ENCODE peak calls at places on chromosomes 11 and 22, in five cellular contexts. Y, M, Z, H and O are unnamed samples.

GRCh38 chr22:41526802-41527799 is 17.2 kb downstream of the POLR3H start:
- DNase-seq in Y (no peak), M (no peak), Z (peak; percentile 64), H (no peak), O (peak; percentile 47)

GRCh38 chr11:48001438-48002021 is 21.2 kb downstream of the PTPRJ start:
- DNase-seq in Y (peak; percentile 71), M (peak; percentile 83), Z (no peak), H (no peak), O (no peak)

GRCh38 chr11:64094463-64095223 is 58.9 kb downstream of the FLRT1 start:
- DNase-seq in Y (peak; percentile 74), M (peak; percentile 77), Z (peak; percentile 87), H (no peak), O (no peak)

GRCh38 chr22:42887523-42888507 is 30.7 kb upstream of the ARFGAP3 start:
- DNase-seq in Y (peak; percentile 77), M (no peak), Z (no peak), H (peak; percentile 91), O (no peak)

GRCh38 chr11:83971063-83971462 is 684.9 kb upstream of the CCDC90B start:
- DNase-seq in Y (no peak), M (peak; percentile 57), Z (peak; percentile 31), H (no peak), O (no peak)

GRCh38 chr22:46573781-46574437 is 36.5 kb upstream of the CELSR1 start:
- DNase-seq in Y (no peak), M (no peak), Z (peak; percentile 11), H (no peak), O (no peak)

GRCh38 chr22:40302149-40302548 is 44.2 kb upstream of the ADSL start:
- DNase-seq in Y (no peak), M (no peak), Z (no peak), H (no peak), O (no peak)

GRCh38 chr11:78061921-78062311 is 1.7 kb upstream of the THRSP start:
- DNase-seq in Y (no peak), M (no peak), Z (peak; percentile 28), H (no peak), O (peak; percentile 29)

GRCh38 chr22:49163960-49164690 is 663.5 kb downstream of the BRD1 start:
- DNase-seq in Y (no peak), M (no peak), Z (no peak), H (no peak), O (no peak)

GRCh38 chr11:69088676-69089146 is 40.0 kb downstream of the TPCN2 start:
- DNase-seq in Y (no peak), M (peak; percentile 49), Z (peak; percentile 71), H (peak; percentile 65), O (peak; percentile 83)

GRCh38 chr11:64322925-64323260 is 5.0 kb downstream of the PRDX5 start:
- DNase-seq in Y (no peak), M (no peak), Z (peak; percentile 8), H (no peak), O (no peak)

GRCh38 chr22:23383491-23384450 is 196.3 kb downstream of the IGLL1 start:
- DNase-seq in Y (no peak), M (no peak), Z (no peak), H (no peak), O (peak; percentile 79)

GRCh38 chr11:75852406-75853017 is 37.5 kb downstream of the UVRAG start:
- DNase-seq in Y (no peak), M (no peak), Z (no peak), H (no peak), O (no peak)

GRCh38 chr22:30816413-30816812 is 121.7 kb downstream of the OSBP2 start:
- DNase-seq in Y (no peak), M (no peak), Z (no peak), H (no peak), O (no peak)

GRCh38 chr22:17501679-17502285 is 61.5 kb upstream of the SLC25A18 start:
- DNase-seq in Y (no peak), M (peak; percentile 46), Z (peak; percentile 21), H (peak; percentile 4), O (peak; percentile 37)

GRCh38 chr11:26929806-26930517 is 64.0 kb upstream of the FIBIN start:
- DNase-seq in Y (no peak), M (no peak), Z (no peak), H (no peak), O (no peak)

GRCh38 chr11:132862137-132862536 is 670.2 kb downstream of the OPCML start:
- DNase-seq in Y (no peak), M (no peak), Z (no peak), H (no peak), O (no peak)

GRCh38 chr11:73637012-73637411 is 9.4 kb upstream of the PLEKHB1 start:
- DNase-seq in Y (no peak), M (no peak), Z (no peak), H (no peak), O (no peak)

GRCh38 chr11:97938789-97939188 is 1082.0 kb upstream of the CNTN5 start:
- DNase-seq in Y (no peak), M (no peak), Z (no peak), H (no peak), O (no peak)

GRCh38 chr11:68542617-68543016 is 82.1 kb downstream of the PPP6R3 start:
- DNase-seq in Y (peak; percentile 70), M (peak; percentile 94), Z (peak; percentile 63), H (no peak), O (no peak)

GRCh38 chr11:117096140-117096972 is 1.9 kb downstream of the SIK3 start:
- DNase-seq in Y (no peak), M (no peak), Z (peak; percentile 16), H (no peak), O (peak; percentile 59)

GRCh38 chr11:85095239-85095638 is 531.9 kb downstream of the DLG2 start:
- DNase-seq in Y (no peak), M (no peak), Z (no peak), H (no peak), O (no peak)

GRCh38 chr11:2581931-2582435 is 117.8 kb downstream of the KCNQ1OT1 start:
- DNase-seq in Y (no peak), M (no peak), Z (peak; percentile 8), H (no peak), O (peak; percentile 8)

GRCh38 chr11:111407652-111408051 is 28.6 kb upstream of the POU2AF1 start:
- DNase-seq in Y (no peak), M (no peak), Z (no peak), H (no peak), O (no peak)
- TF ChIP-seq CTCF in Y (no peak), M (no peak), Z (no peak), H (no peak), O (no peak)

GRCh38 chr11:28621648-28622215 is 513.5 kb downstream of the METTL15 start:
- DNase-seq in Y (no peak), M (peak; percentile 13), Z (peak; percentile 42), H (no peak), O (no peak)
- H3K4me3 ChIP-seq in Y (no peak overlapping the region), M (peak overlapping the region; percentile 22), Z (no peak overlapping the region), H (no peak overlapping the region), O (no peak overlapping the region)

DNA sequence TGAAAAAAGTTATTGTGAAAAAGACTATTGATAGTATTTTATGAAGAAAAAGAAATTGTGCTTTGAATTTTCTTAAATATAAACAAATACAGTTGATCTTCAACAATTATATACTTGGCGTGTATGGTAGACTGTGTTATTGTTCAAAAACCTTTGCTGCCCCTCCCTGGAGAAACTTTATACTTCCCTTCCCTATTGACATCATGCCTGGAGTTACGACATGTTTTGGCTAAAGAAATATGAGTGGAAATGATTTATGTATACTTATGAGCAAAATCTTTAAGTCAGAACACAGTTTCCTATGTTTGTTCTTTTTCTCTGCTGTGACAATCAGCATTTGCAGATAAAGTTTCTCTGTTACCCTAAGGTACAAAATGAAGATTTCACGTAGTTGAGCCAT is 243.8 kb downstream of the TMEM135 start:
- DNase-seq in Y (no peak), M (no peak), Z (no peak), H (no peak), O (no peak)
- TF ChIP-seq CTCF in Y (no peak), M (no peak), Z (no peak), H (no peak), O (no peak)

GRCh38 chr22:19524170-19525115 is at the start of gene CLDN5:
- DNase-seq in Y (no peak), M (no peak), Z (peak; percentile 31), H (no peak), O (peak; percentile 58)
- H3K4me3 ChIP-seq in Y (peak within 1 kb of the TSS; percentile 10), M (peak within 1 kb of the TSS; percentile 37), Z (no peak within 1 kb of the TSS), H (peak within 1 kb of the TSS; percentile 13), O (peak within 1 kb of the TSS; percentile 53)